ENCODE peak calls at places on chromosome 20, in six cellular contexts. G is T1000, E is epithelial cell of esophagus, F is fibroblast of lung, D is endothelial cell, S is GDM1. V is an unnamed sample.
A peak's percentile ranks its signal among the peaks of the same experiment; 100 is the strongest.

GRCh38 chr20:14383326-14383725 is 45.9 kb upstream of the FLRT3 start:
- DNase-seq in G (no peak), E (peak; percentile 35), F (no peak), D (no peak), S (no peak), V (no peak)

GRCh38 chr20:59908855-59909254 is 24.6 kb downstream of the SYCP2 start:
- DNase-seq in G (no peak), E (no peak), F (no peak), D (no peak), S (no peak), V (no peak)

GRCh38 chr20:35621560-35621946 is 5.9 kb downstream of the SPAG4 start:
- DNase-seq in G (no peak), E (no peak), F (no peak), D (no peak), S (no peak), V (no peak)

GRCh38 chr20:41818991-41819390 is 200.8 kb upstream of the CHD6 start:
- DNase-seq in G (no peak), E (no peak), F (no peak), D (no peak), S (no peak), V (no peak)

GRCh38 chr20:21901470-21902275 is 196.2 kb downstream of the PAX1 start:
- DNase-seq in G (no peak), E (no peak), F (no peak), D (no peak), S (no peak), V (no peak)

GRCh38 chr20:24746351-24746685 is 202.8 kb upstream of the CST7 start:
- DNase-seq in G (no peak), E (peak; percentile 98), F (peak; percentile 19), D (no peak), S (no peak), V (no peak)

GRCh38 chr20:45254867-45255266 is 503 bp upstream of the SLPI start:
- DNase-seq in G (no peak), E (peak; percentile 92), F (peak; percentile 4), D (no peak), S (no peak), V (no peak)

GRCh38 chr20:45822863-45823262 is 4.2 kb downstream of the TNNC2 start:
- DNase-seq in G (peak; percentile 41), E (peak; percentile 72), F (no peak), D (no peak), S (no peak), V (no peak)

GRCh38 chr20:63522091-63522868 is 1.7 kb downstream of the PPDPF start:
- DNase-seq in G (no peak), E (no peak), F (no peak), D (no peak), S (no peak), V (no peak)

GRCh38 chr20:39849664-39850063 is 839.4 kb downstream of the MAFB start:
- DNase-seq in G (peak; percentile 81), E (peak; percentile 90), F (peak; percentile 95), D (no peak), S (no peak), V (peak; percentile 92)

GRCh38 chr20:41149679-41150131 is 12.4 kb downstream of the PLCG1 start:
- DNase-seq in G (peak; percentile 22), E (peak; percentile 63), F (peak; percentile 57), D (no peak), S (no peak), V (no peak)

GRCh38 chr20:33401922-33402369 is 627 bp upstream of the CDK5RAP1 start:
- DNase-seq in G (no peak), E (peak; percentile 22), F (no peak), D (no peak), S (no peak), V (no peak)

GRCh38 chr20:16759161-16759523 is 11.0 kb downstream of the OTOR start:
- DNase-seq in G (no peak), E (peak; percentile 4), F (no peak), D (no peak), S (no peak), V (no peak)

GRCh38 chr20:24634855-24635254 is 165.4 kb downstream of the SYNDIG1 start:
- DNase-seq in G (peak; percentile 36), E (peak; percentile 78), F (peak; percentile 90), D (no peak), S (peak; percentile 66), V (peak; percentile 87)

GRCh38 chr20:61185841-61186601 is 66.0 kb upstream of the CDH4 start:
- DNase-seq in G (peak; percentile 20), E (peak; percentile 91), F (peak; percentile 98), D (no peak), S (no peak), V (no peak)

GRCh38 chr20:43398676-43399324 is 58.9 kb upstream of the SRSF6 start:
- DNase-seq in G (no peak), E (no peak), F (no peak), D (no peak), S (no peak), V (no peak)

GRCh38 chr20:62623488-62624324 is 18.6 kb upstream of the SLCO4A1 start:
- DNase-seq in G (peak; percentile 70), E (peak; percentile 90), F (peak; percentile 80), D (peak; percentile 65), S (peak; percentile 90), V (peak; percentile 96)

GRCh38 chr20:58155148-58155925 is 73.1 kb downstream of the ANKRD60 start:
- DNase-seq in G (no peak), E (no peak), F (no peak), D (no peak), S (no peak), V (no peak)

GRCh38 chr20:34559311-34560140 is 1.0 kb downstream of the MAP1LC3A start:
- DNase-seq in G (no peak), E (no peak), F (no peak), D (no peak), S (no peak), V (no peak)

GRCh38 chr20:35870541-35871307 is 83.6 kb downstream of the SCAND1 start:
- DNase-seq in G (no peak), E (peak; percentile 48), F (peak; percentile 63), D (no peak), S (no peak), V (no peak)

GRCh38 chr20:62311832-62312661 is 9.2 kb downstream of the ADRM1 start:
- DNase-seq in G (no peak), E (no peak), F (no peak), D (no peak), S (no peak), V (no peak)

GRCh38 chr20:7601431-7601830 is 338.8 kb downstream of the HAO1 start:
- DNase-seq in G (no peak), E (peak; percentile 79), F (no peak), D (no peak), S (no peak), V (no peak)

GRCh38 chr20:1798982-1799381 is 96.2 kb upstream of the SIRPA start:
- DNase-seq in G (no peak), E (no peak), F (no peak), D (no peak), S (no peak), V (no peak)

GRCh38 chr20:4684837-4685413 is 36.8 kb upstream of the PRND start:
- DNase-seq in G (peak; percentile 12), E (peak; percentile 90), F (peak; percentile 79), D (no peak), S (no peak), V (no peak)

GRCh38 chr20:51385941-51386530 is 156.5 kb downstream of the NFATC2 start:
- DNase-seq in G (no peak), E (peak; percentile 57), F (peak; percentile 32), D (peak; percentile 52), S (no peak), V (no peak)

V was measured in mesenteric fat pad.